ENCODE peak calls at places on chromosomes 13 and 19, in ten cellular contexts. One of them, this sample, is unnamed.

GRCh38 chr13:28473044-28473443 is 21.9 kb downstream of the FLT1 start:
- DNase-seq in cardiac fibroblast: no peak
- DNase-seq in left lung: no peak
- DNase-seq in glutamatergic neuron: no peak
- DNase-seq in AG09309: no peak
- DNase-seq in WTC11: no peak
- DNase-seq in cardiac muscle cell: no peak
- DNase-seq in heart left ventricle: no peak
- DNase-seq in AG09319: no peak
- DNase-seq in NB4: no peak
- DNase-seq in this sample: no peak

GRCh38 chr19:39132344-39132969 is 6.9 kb downstream of the PAK4 start:
- DNase-seq in cardiac fibroblast: no peak
- DNase-seq in left lung: peak
- DNase-seq in glutamatergic neuron: no peak
- DNase-seq in AG09309: no peak
- DNase-seq in WTC11: no peak
- DNase-seq in cardiac muscle cell: no peak
- DNase-seq in heart left ventricle: no peak
- DNase-seq in AG09319: no peak
- DNase-seq in NB4: no peak
- DNase-seq in this sample: no peak

GRCh38 chr19:50496189-50497029 is 14.6 kb downstream of the JOSD2 start:
- DNase-seq in cardiac fibroblast: no peak
- DNase-seq in left lung: peak
- DNase-seq in glutamatergic neuron: peak
- DNase-seq in AG09309: no peak
- DNase-seq in WTC11: peak
- DNase-seq in cardiac muscle cell: peak
- DNase-seq in heart left ventricle: peak
- DNase-seq in AG09319: no peak
- DNase-seq in NB4: no peak
- DNase-seq in this sample: no peak

GRCh38 chr13:89363144-89363543 is 1692.0 kb downstream of the SLITRK5 start:
- DNase-seq in cardiac fibroblast: no peak
- DNase-seq in left lung: peak
- DNase-seq in glutamatergic neuron: no peak
- DNase-seq in AG09309: no peak
- DNase-seq in WTC11: peak
- DNase-seq in cardiac muscle cell: no peak
- DNase-seq in heart left ventricle: no peak
- DNase-seq in AG09319: no peak
- DNase-seq in NB4: no peak
- DNase-seq in this sample: no peak

GRCh38 chr13:111407381-111408131 is 87.1 kb downstream of the TEX29 start:
- DNase-seq in cardiac fibroblast: no peak
- DNase-seq in left lung: peak
- DNase-seq in glutamatergic neuron: no peak
- DNase-seq in AG09309: no peak
- DNase-seq in WTC11: no peak
- DNase-seq in cardiac muscle cell: no peak
- DNase-seq in heart left ventricle: no peak
- DNase-seq in AG09319: no peak
- DNase-seq in NB4: no peak
- DNase-seq in this sample: no peak

GRCh38 chr19:10193666-10194499 is 870 bp downstream of the DNMT1 start:
- DNase-seq in cardiac fibroblast: peak
- DNase-seq in left lung: peak
- DNase-seq in glutamatergic neuron: peak
- DNase-seq in AG09309: no peak
- DNase-seq in WTC11: peak
- DNase-seq in cardiac muscle cell: no peak
- DNase-seq in heart left ventricle: no peak
- DNase-seq in AG09319: no peak
- DNase-seq in NB4: peak
- DNase-seq in this sample: peak

GRCh38 chr13:44322928-44323327 is 50.7 kb upstream of the SERP2 start:
- DNase-seq in cardiac fibroblast: no peak
- DNase-seq in left lung: no peak
- DNase-seq in glutamatergic neuron: no peak
- DNase-seq in AG09309: no peak
- DNase-seq in WTC11: no peak
- DNase-seq in cardiac muscle cell: no peak
- DNase-seq in heart left ventricle: no peak
- DNase-seq in AG09319: no peak
- DNase-seq in NB4: no peak
- DNase-seq in this sample: no peak

GRCh38 chr13:47334173-47334572 is 437.3 kb upstream of the HTR2A start:
- DNase-seq in cardiac fibroblast: peak
- DNase-seq in left lung: no peak
- DNase-seq in glutamatergic neuron: no peak
- DNase-seq in AG09309: peak
- DNase-seq in WTC11: no peak
- DNase-seq in cardiac muscle cell: no peak
- DNase-seq in heart left ventricle: no peak
- DNase-seq in AG09319: peak
- DNase-seq in NB4: no peak
- DNase-seq in this sample: peak

GRCh38 chr19:10552596-10553053 is 8.9 kb downstream of the ATG4D start:
- DNase-seq in cardiac fibroblast: peak
- DNase-seq in left lung: no peak
- DNase-seq in glutamatergic neuron: no peak
- DNase-seq in AG09309: no peak
- DNase-seq in WTC11: peak
- DNase-seq in cardiac muscle cell: no peak
- DNase-seq in heart left ventricle: no peak
- DNase-seq in AG09319: no peak
- DNase-seq in NB4: peak
- DNase-seq in this sample: peak

GRCh38 chr13:71285700-71286099 is 581.3 kb downstream of the DACH1 start:
- DNase-seq in cardiac fibroblast: peak
- DNase-seq in left lung: no peak
- DNase-seq in glutamatergic neuron: no peak
- DNase-seq in AG09309: no peak
- DNase-seq in WTC11: no peak
- DNase-seq in cardiac muscle cell: no peak
- DNase-seq in heart left ventricle: no peak
- DNase-seq in AG09319: no peak
- DNase-seq in NB4: peak
- DNase-seq in this sample: no peak

GRCh38 chr19:47487551-47488515 is 3.8 kb upstream of the KPTN start:
- DNase-seq in cardiac fibroblast: no peak
- DNase-seq in left lung: peak
- DNase-seq in glutamatergic neuron: no peak
- DNase-seq in AG09309: no peak
- DNase-seq in WTC11: no peak
- DNase-seq in cardiac muscle cell: no peak
- DNase-seq in heart left ventricle: no peak
- DNase-seq in AG09319: no peak
- DNase-seq in NB4: peak
- DNase-seq in this sample: no peak

GRCh38 chr19:42291437-42291815 is 10.5 kb upstream of the PRR19 start:
- DNase-seq in cardiac fibroblast: no peak
- DNase-seq in left lung: no peak
- DNase-seq in glutamatergic neuron: no peak
- DNase-seq in AG09309: no peak
- DNase-seq in WTC11: peak
- DNase-seq in cardiac muscle cell: no peak
- DNase-seq in heart left ventricle: no peak
- DNase-seq in AG09319: no peak
- DNase-seq in NB4: no peak
- DNase-seq in this sample: no peak

GRCh38 chr19:42292042-42292960 is 9.6 kb upstream of the PRR19 start:
- DNase-seq in cardiac fibroblast: no peak
- DNase-seq in left lung: no peak
- DNase-seq in glutamatergic neuron: peak
- DNase-seq in AG09309: no peak
- DNase-seq in WTC11: no peak
- DNase-seq in cardiac muscle cell: no peak
- DNase-seq in heart left ventricle: no peak
- DNase-seq in AG09319: no peak
- DNase-seq in NB4: no peak
- DNase-seq in this sample: no peak

GRCh38 chr19:42290136-42290522 is 11.8 kb upstream of the PRR19 start:
- DNase-seq in cardiac fibroblast: no peak
- DNase-seq in left lung: no peak
- DNase-seq in glutamatergic neuron: no peak
- DNase-seq in AG09309: no peak
- DNase-seq in WTC11: no peak
- DNase-seq in cardiac muscle cell: no peak
- DNase-seq in heart left ventricle: no peak
- DNase-seq in AG09319: no peak
- DNase-seq in NB4: no peak
- DNase-seq in this sample: no peak

GRCh38 chr19:42289556-42290041 is 12.3 kb upstream of the PRR19 start:
- DNase-seq in cardiac fibroblast: no peak
- DNase-seq in left lung: peak
- DNase-seq in glutamatergic neuron: no peak
- DNase-seq in AG09309: no peak
- DNase-seq in WTC11: no peak
- DNase-seq in cardiac muscle cell: no peak
- DNase-seq in heart left ventricle: no peak
- DNase-seq in AG09319: no peak
- DNase-seq in NB4: no peak
- DNase-seq in this sample: no peak

DNA sequence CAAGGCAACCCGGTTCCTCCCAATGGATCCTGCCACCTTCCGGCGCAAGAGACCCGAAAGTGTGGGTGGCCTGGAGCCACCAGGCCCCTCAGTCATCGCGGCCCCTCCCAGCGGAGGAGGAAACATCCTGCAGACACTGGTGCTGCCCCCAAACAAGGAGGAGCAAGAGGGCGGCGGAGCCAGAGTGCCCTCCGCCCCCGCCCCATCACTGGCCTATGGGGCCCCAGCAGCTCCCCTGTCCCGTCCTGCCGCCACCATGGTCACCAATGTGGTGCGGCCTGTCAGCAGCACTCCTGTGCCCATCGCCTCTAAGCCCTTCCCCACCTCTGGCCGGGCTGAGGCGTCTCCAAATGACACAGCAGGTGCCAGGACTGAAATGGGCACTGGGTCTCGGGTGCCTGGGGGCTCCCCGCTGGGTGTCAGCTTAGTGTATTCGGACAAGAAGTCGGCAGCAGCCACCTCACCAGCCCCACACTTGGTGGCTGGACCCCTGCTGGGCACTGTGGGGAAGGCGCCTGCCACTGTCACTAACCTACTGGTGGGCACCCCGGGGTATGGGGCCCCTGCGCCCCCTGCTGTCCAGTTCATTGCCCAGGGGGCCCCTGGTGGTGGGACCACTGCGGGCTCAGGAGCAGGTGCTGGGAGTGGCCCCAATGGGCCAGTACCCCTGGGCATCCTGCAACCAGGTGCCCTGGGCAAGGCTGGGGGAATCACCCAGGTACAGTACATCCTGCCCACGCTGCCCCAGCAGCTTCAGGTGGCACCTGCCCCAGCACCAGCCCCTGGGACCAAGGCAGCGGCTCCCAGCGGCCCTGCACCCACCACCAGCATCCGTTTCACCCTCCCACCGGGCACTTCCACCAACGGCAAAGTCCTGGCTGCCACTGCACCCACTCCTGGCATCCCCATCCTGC is 11.2 kb upstream of the PRR19 start:
- DNase-seq in cardiac fibroblast: no peak
- DNase-seq in left lung: peak
- DNase-seq in glutamatergic neuron: peak
- DNase-seq in AG09309: no peak
- DNase-seq in WTC11: no peak
- DNase-seq in cardiac muscle cell: peak
- DNase-seq in heart left ventricle: peak
- DNase-seq in AG09319: no peak
- DNase-seq in NB4: peak
- DNase-seq in this sample: peak
- TF ChIP-seq CTCF in cardiac fibroblast: peak
- TF ChIP-seq CTCF in left lung: peak
- TF ChIP-seq CTCF in glutamatergic neuron: peak
- TF ChIP-seq CTCF in AG09309: peak
- TF ChIP-seq CTCF in WTC11: peak
- TF ChIP-seq CTCF in cardiac muscle cell: peak
- TF ChIP-seq CTCF in heart left ventricle: peak
- TF ChIP-seq CTCF in AG09319: peak
- TF ChIP-seq CTCF in NB4: peak
- TF ChIP-seq CTCF in this sample: peak

DNA sequence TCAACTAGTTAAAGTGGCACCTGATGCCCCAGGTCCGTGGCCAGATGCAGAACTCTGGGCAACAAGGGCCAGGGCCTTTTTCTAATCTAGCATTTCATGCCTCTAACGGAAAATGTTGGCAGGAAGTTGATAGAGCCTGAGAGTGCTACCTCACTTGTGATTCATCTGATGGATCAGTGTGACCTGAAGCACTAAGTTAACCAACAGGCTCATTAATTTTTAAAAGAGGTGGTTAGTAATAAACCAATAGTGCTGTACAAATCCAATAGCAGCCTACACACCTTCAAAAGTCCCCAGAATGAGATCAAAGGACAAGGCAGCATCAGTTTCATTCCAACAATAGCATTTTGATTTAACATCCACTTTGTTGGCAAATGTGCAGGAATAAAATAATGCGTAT is 19.0 kb downstream of the UBE2L5 start:
- DNase-seq in cardiac fibroblast: no peak
- DNase-seq in left lung: no peak
- DNase-seq in glutamatergic neuron: no peak
- DNase-seq in AG09309: no peak
- DNase-seq in WTC11: no peak
- DNase-seq in cardiac muscle cell: no peak
- DNase-seq in heart left ventricle: no peak
- DNase-seq in AG09319: no peak
- DNase-seq in NB4: no peak
- DNase-seq in this sample: no peak
- TF ChIP-seq CTCF in cardiac fibroblast: no peak
- TF ChIP-seq CTCF in left lung: no peak
- TF ChIP-seq CTCF in glutamatergic neuron: no peak
- TF ChIP-seq CTCF in AG09309: no peak
- TF ChIP-seq CTCF in WTC11: no peak
- TF ChIP-seq CTCF in cardiac muscle cell: no peak
- TF ChIP-seq CTCF in heart left ventricle: no peak
- TF ChIP-seq CTCF in AG09319: no peak
- TF ChIP-seq CTCF in NB4: no peak
- TF ChIP-seq CTCF in this sample: no peak

GRCh38 chr19:28560786-28561185 is 652.2 kb downstream of the UQCRFS1 start:
- DNase-seq in cardiac fibroblast: no peak
- DNase-seq in left lung: no peak
- DNase-seq in glutamatergic neuron: no peak
- DNase-seq in AG09309: no peak
- DNase-seq in WTC11: no peak
- DNase-seq in cardiac muscle cell: no peak
- DNase-seq in heart left ventricle: no peak
- DNase-seq in AG09319: no peak
- DNase-seq in NB4: no peak
- DNase-seq in this sample: no peak
- TF ChIP-seq CTCF in cardiac fibroblast: no peak
- TF ChIP-seq CTCF in left lung: no peak
- TF ChIP-seq CTCF in glutamatergic neuron: peak
- TF ChIP-seq CTCF in AG09309: no peak
- TF ChIP-seq CTCF in WTC11: no peak
- TF ChIP-seq CTCF in cardiac muscle cell: no peak
- TF ChIP-seq CTCF in heart left ventricle: no peak
- TF ChIP-seq CTCF in AG09319: no peak
- TF ChIP-seq CTCF in NB4: no peak
- TF ChIP-seq CTCF in this sample: no peak

GRCh38 chr13:68234278-68234677 is 1004.1 kb upstream of the PCDH9 start:
- DNase-seq in cardiac fibroblast: no peak
- DNase-seq in left lung: no peak
- DNase-seq in glutamatergic neuron: no peak
- DNase-seq in AG09309: no peak
- DNase-seq in WTC11: no peak
- DNase-seq in cardiac muscle cell: peak
- DNase-seq in heart left ventricle: no peak
- DNase-seq in AG09319: no peak
- DNase-seq in NB4: no peak
- DNase-seq in this sample: no peak
- TF ChIP-seq CTCF in cardiac fibroblast: no peak
- TF ChIP-seq CTCF in left lung: no peak
- TF ChIP-seq CTCF in glutamatergic neuron: no peak
- TF ChIP-seq CTCF in AG09309: no peak
- TF ChIP-seq CTCF in WTC11: no peak
- TF ChIP-seq CTCF in cardiac muscle cell: no peak
- TF ChIP-seq CTCF in heart left ventricle: no peak
- TF ChIP-seq CTCF in AG09319: no peak
- TF ChIP-seq CTCF in NB4: no peak
- TF ChIP-seq CTCF in this sample: no peak

This sample was measured in foreskin fibroblast.